ENCODE peak calls at places on chromosome 19, in four cellular contexts. One of them, this sample, is unnamed.

GRCh38 chr19:6446452-6446851 is 12.9 kb upstream of the SLC25A41 start:
- DNase-seq in CD8-positive, alpha-beta T cell: no peak
- DNase-seq in GM23338: no peak
- DNase-seq in breast epithelium: no peak
- DNase-seq in this sample: no peak

GRCh38 chr19:2555422-2556220 is 79.7 kb downstream of the GADD45B start:
- DNase-seq in CD8-positive, alpha-beta T cell: no peak
- DNase-seq in GM23338: no peak
- DNase-seq in breast epithelium: no peak
- DNase-seq in this sample: peak

GRCh38 chr19:3830841-3831589 is 37.8 kb downstream of the ZFR2 start:
- DNase-seq in CD8-positive, alpha-beta T cell: no peak
- DNase-seq in GM23338: no peak
- DNase-seq in breast epithelium: no peak
- DNase-seq in this sample: no peak

GRCh38 chr19:20558571-20558970 is 7.0 kb downstream of the ZNF737 start:
- DNase-seq in CD8-positive, alpha-beta T cell: no peak
- DNase-seq in GM23338: no peak
- DNase-seq in breast epithelium: no peak
- DNase-seq in this sample: no peak

GRCh38 chr19:16836906-16837362 is 7.7 kb downstream of the SIN3B start:
- DNase-seq in CD8-positive, alpha-beta T cell: no peak
- DNase-seq in GM23338: no peak
- DNase-seq in breast epithelium: no peak
- DNase-seq in this sample: no peak

GRCh38 chr19:28686741-28687140 is 526.2 kb downstream of the UQCRFS1 start:
- DNase-seq in CD8-positive, alpha-beta T cell: no peak
- DNase-seq in GM23338: no peak
- DNase-seq in breast epithelium: no peak
- DNase-seq in this sample: no peak

GRCh38 chr19:3095375-3096191 is 1.4 kb downstream of the GNA11 start:
- DNase-seq in CD8-positive, alpha-beta T cell: peak
- DNase-seq in GM23338: peak
- DNase-seq in breast epithelium: no peak
- DNase-seq in this sample: no peak

GRCh38 chr19:16091546-16092475 is 15.5 kb downstream of the TPM4 start:
- DNase-seq in CD8-positive, alpha-beta T cell: no peak
- DNase-seq in GM23338: no peak
- DNase-seq in breast epithelium: no peak
- DNase-seq in this sample: no peak

GRCh38 chr19:46080561-46080960 is 39.8 kb upstream of the IGFL4 start:
- DNase-seq in CD8-positive, alpha-beta T cell: no peak
- DNase-seq in GM23338: no peak
- DNase-seq in breast epithelium: no peak
- DNase-seq in this sample: no peak

GRCh38 chr19:518292-519231 is 11.3 kb downstream of the TPGS1 start:
- DNase-seq in CD8-positive, alpha-beta T cell: peak
- DNase-seq in GM23338: peak
- DNase-seq in breast epithelium: no peak
- DNase-seq in this sample: peak

GRCh38 chr19:15292847-15293582 is 39.3 kb downstream of the BRD4 start:
- DNase-seq in CD8-positive, alpha-beta T cell: no peak
- DNase-seq in GM23338: no peak
- DNase-seq in breast epithelium: no peak
- DNase-seq in this sample: no peak

GRCh38 chr19:23896912-23897311 is 17.8 kb upstream of the ZNF726 start:
- DNase-seq in CD8-positive, alpha-beta T cell: no peak
- DNase-seq in GM23338: no peak
- DNase-seq in breast epithelium: no peak
- DNase-seq in this sample: no peak

GRCh38 chr19:12792048-12792852 is 964 bp downstream of the JUNB start:
- DNase-seq in CD8-positive, alpha-beta T cell: peak
- DNase-seq in GM23338: peak
- DNase-seq in breast epithelium: peak
- DNase-seq in this sample: peak

DNA sequence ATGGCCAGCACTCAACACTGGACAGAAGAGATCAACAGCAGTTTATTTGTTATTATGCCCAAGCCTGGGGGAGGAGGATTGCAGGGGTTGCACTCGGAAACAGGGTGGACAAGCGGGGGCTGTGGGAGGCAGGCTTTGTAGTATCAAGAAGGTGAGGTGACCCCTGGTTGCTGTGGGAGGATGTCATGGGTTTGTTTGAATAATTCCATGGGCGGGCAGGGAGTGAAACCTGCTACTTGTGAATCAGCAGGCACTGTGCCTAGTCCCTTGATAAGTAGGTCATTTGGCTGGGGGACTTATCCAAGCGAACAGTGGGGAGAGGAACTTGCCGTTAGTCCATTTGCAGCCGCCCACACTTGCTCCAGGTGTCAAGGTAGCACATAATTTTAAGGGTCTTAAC is 84.4 kb upstream of the KCTD15 start:
- DNase-seq in CD8-positive, alpha-beta T cell: no peak
- DNase-seq in GM23338: no peak
- DNase-seq in breast epithelium: no peak
- DNase-seq in this sample: no peak
- TF ChIP-seq CTCF in CD8-positive, alpha-beta T cell: no peak
- TF ChIP-seq CTCF in GM23338: no peak
- TF ChIP-seq CTCF in breast epithelium: no peak
- TF ChIP-seq CTCF in this sample: no peak

GRCh38 chr19:54439174-54439851 is 9.7 kb upstream of the LENG8 start:
- DNase-seq in CD8-positive, alpha-beta T cell: no peak
- DNase-seq in GM23338: peak
- DNase-seq in breast epithelium: peak
- DNase-seq in this sample: no peak
- TF ChIP-seq CTCF in CD8-positive, alpha-beta T cell: no peak
- TF ChIP-seq CTCF in GM23338: peak
- TF ChIP-seq CTCF in breast epithelium: no peak
- TF ChIP-seq CTCF in this sample: peak

DNA sequence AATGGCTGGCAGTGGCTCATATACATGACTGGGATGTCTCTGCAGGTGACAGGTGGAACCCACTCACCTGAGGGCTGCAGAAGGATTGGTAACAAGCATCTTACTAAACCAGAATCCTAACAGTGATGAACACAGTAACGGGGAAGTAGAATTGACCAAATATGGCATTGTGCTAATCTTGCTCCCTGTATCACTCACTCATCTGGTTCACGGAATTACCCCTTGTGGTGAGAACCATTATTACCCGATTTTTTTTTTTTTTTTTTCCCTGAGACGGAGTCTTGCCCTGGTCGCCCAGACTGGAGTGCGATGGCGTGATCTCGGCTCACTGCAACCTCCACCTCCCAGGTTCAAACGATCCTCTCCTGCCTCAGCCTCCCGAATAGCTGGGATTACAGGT is 69.5 kb downstream of the PTPRS start:
- DNase-seq in CD8-positive, alpha-beta T cell: no peak
- DNase-seq in GM23338: peak
- DNase-seq in breast epithelium: no peak
- DNase-seq in this sample: no peak
- TF ChIP-seq CTCF in CD8-positive, alpha-beta T cell: no peak
- TF ChIP-seq CTCF in GM23338: peak
- TF ChIP-seq CTCF in breast epithelium: peak
- TF ChIP-seq CTCF in this sample: no peak

GRCh38 chr19:30649934-30650614 is 277.9 kb downstream of the ZNF536 start:
- DNase-seq in CD8-positive, alpha-beta T cell: no peak
- DNase-seq in GM23338: peak
- DNase-seq in breast epithelium: no peak
- DNase-seq in this sample: no peak
- TF ChIP-seq CTCF in CD8-positive, alpha-beta T cell: peak
- TF ChIP-seq CTCF in GM23338: peak
- TF ChIP-seq CTCF in breast epithelium: no peak
- TF ChIP-seq CTCF in this sample: peak

GRCh38 chr19:56622374-56622773 is 20.6 kb upstream of the SMIM17 start:
- DNase-seq in CD8-positive, alpha-beta T cell: no peak
- DNase-seq in GM23338: no peak
- DNase-seq in breast epithelium: no peak
- DNase-seq in this sample: no peak
- TF ChIP-seq CTCF in CD8-positive, alpha-beta T cell: no peak
- TF ChIP-seq CTCF in GM23338: no peak
- TF ChIP-seq CTCF in breast epithelium: no peak
- TF ChIP-seq CTCF in this sample: no peak